ENCODE peak calls at places on chromosomes 11 and 22, in seven cellular contexts. L, I, B, O, J, C and N are unnamed samples.

GRCh38 chr22:39360674-39361413 is 11.1 kb downstream of the SYNGR1 start:
- DNase-seq in O (no peak), I (no peak), C (no peak), L (no peak), B (no peak), J (no peak), N (no peak)

GRCh38 chr11:132311703-132312102 is 941.3 kb downstream of the NTM start:
- DNase-seq in C (no peak), O (no peak), L (no peak), J (no peak), B (no peak), I (no peak), N (no peak)

GRCh38 chr11:67400942-67401494 is 640 bp downstream of the PPP1CA start:
- DNase-seq in J (no peak), B (no peak), O (no peak), I (no peak), C (no peak), L (no peak), N (no peak)

GRCh38 chr11:66002648-66003225 is 434 bp downstream of the BANF1 start:
- DNase-seq in L (peak), C (no peak), B (no peak), I (no peak), J (peak), O (no peak), N (no peak)

GRCh38 chr11:16843307-16843706 is 104.9 kb downstream of the C11orf58 start:
- DNase-seq in B (no peak), J (no peak), C (no peak), I (no peak), L (no peak), O (no peak), N (no peak)

GRCh38 chr11:129295746-129296145 is 79.9 kb upstream of the BARX2 start:
- DNase-seq in O (no peak), B (no peak), J (no peak), L (no peak), I (no peak), C (no peak), N (no peak)

GRCh38 chr22:50476819-50477344 is 2.0 kb upstream of the SBF1 start:
- DNase-seq in J (no peak), O (no peak), C (no peak), L (no peak), B (no peak), I (no peak), N (no peak)

GRCh38 chr11:121099885-121100284 is 1.2 kb upstream of the TECTA start:
- DNase-seq in L (no peak), O (no peak), C (no peak), B (no peak), I (no peak), J (no peak), N (no peak)

GRCh38 chr11:70915158-70915795 is 337.1 kb downstream of the SHANK2 start:
- DNase-seq in B (peak), C (no peak), J (peak), I (no peak), O (no peak), L (no peak), N (no peak)

GRCh38 chr11:130801287-130802146 is 114.8 kb downstream of the SNX19 start:
- DNase-seq in B (no peak), L (no peak), C (peak), J (no peak), O (no peak), I (no peak), N (no peak)